ENCODE peak calls at places on chromosomes 12 and 14, in six cellular contexts. One of them, this sample, is unnamed.

GRCh38 chr14:104503691-104504090 is 75.9 kb upstream of the C14orf180 start:
- DNase-seq in PC-9: no peak
- DNase-seq in neural crest cell: no peak
- DNase-seq in A673: no peak
- DNase-seq in AG04450: no peak
- DNase-seq in GM23338: no peak
- DNase-seq in this sample: no peak

GRCh38 chr12:12800406-12801180 is 12.6 kb upstream of the DDX47 start:
- DNase-seq in A673: no peak
- DNase-seq in PC-9: peak; percentile 94
- DNase-seq in neural crest cell: no peak
- DNase-seq in AG04450: peak; percentile 54
- DNase-seq in GM23338: no peak
- DNase-seq in this sample: no peak

GRCh38 chr12:1201886-1202285 is 210.9 kb downstream of the ERC1 start:
- DNase-seq in A673: no peak
- DNase-seq in neural crest cell: no peak
- DNase-seq in GM23338: no peak
- DNase-seq in PC-9: no peak
- DNase-seq in AG04450: no peak
- DNase-seq in this sample: no peak

GRCh38 chr14:96698846-96699543 is 98.2 kb upstream of the VRK1 start:
- DNase-seq in neural crest cell: no peak
- DNase-seq in AG04450: no peak
- DNase-seq in GM23338: no peak
- DNase-seq in PC-9: no peak
- DNase-seq in A673: no peak
- DNase-seq in this sample: peak; percentile 79

GRCh38 chr14:95134304-95134933 is 22.9 kb downstream of the DICER1 start:
- DNase-seq in GM23338: no peak
- DNase-seq in AG04450: no peak
- DNase-seq in neural crest cell: no peak
- DNase-seq in PC-9: no peak
- DNase-seq in A673: no peak
- DNase-seq in this sample: peak; percentile 20

GRCh38 chr14:81584495-81584894 is 50.8 kb upstream of the SEL1L start:
- DNase-seq in neural crest cell: no peak
- DNase-seq in A673: no peak
- DNase-seq in PC-9: no peak
- DNase-seq in AG04450: no peak
- DNase-seq in GM23338: no peak
- DNase-seq in this sample: no peak

GRCh38 chr12:56522486-56523193 is 1.0 kb downstream of the RBMS2 start:
- DNase-seq in A673: peak; percentile 37
- DNase-seq in neural crest cell: no peak
- DNase-seq in AG04450: no peak
- DNase-seq in GM23338: peak; percentile 60
- DNase-seq in PC-9: peak; percentile 58
- DNase-seq in this sample: no peak

GRCh38 chr14:105087963-105088811 is 23.0 kb upstream of the GPR132 start:
- DNase-seq in neural crest cell: peak; percentile 50
- DNase-seq in GM23338: peak; percentile 78
- DNase-seq in PC-9: peak; percentile 85
- DNase-seq in A673: no peak
- DNase-seq in AG04450: no peak
- DNase-seq in this sample: no peak

GRCh38 chr12:113222730-113223531 is 1.7 kb downstream of the TPCN1 start:
- DNase-seq in neural crest cell: no peak
- DNase-seq in A673: peak; percentile 63
- DNase-seq in GM23338: peak; percentile 40
- DNase-seq in PC-9: peak; percentile 75
- DNase-seq in AG04450: peak; percentile 77
- DNase-seq in this sample: no peak

GRCh38 chr14:103068351-103069073 is 11.2 kb upstream of the CDC42BPB start:
- DNase-seq in GM23338: no peak
- DNase-seq in neural crest cell: no peak
- DNase-seq in PC-9: no peak
- DNase-seq in A673: no peak
- DNase-seq in AG04450: no peak
- DNase-seq in this sample: no peak

GRCh38 chr14:23348297-23348655 is 4.4 kb downstream of the SLC22A17 start:
- DNase-seq in PC-9: no peak
- DNase-seq in A673: no peak
- DNase-seq in AG04450: no peak
- DNase-seq in GM23338: no peak
- DNase-seq in neural crest cell: no peak
- DNase-seq in this sample: no peak

GRCh38 chr14:101475468-101476257 is 85.6 kb upstream of the DIO3 start:
- DNase-seq in GM23338: no peak
- DNase-seq in PC-9: peak; percentile 94
- DNase-seq in AG04450: peak; percentile 15
- DNase-seq in neural crest cell: no peak
- DNase-seq in A673: no peak
- DNase-seq in this sample: no peak

GRCh38 chr14:53525608-53526007 is 372.5 kb upstream of the DDHD1 start:
- DNase-seq in PC-9: no peak
- DNase-seq in A673: no peak
- DNase-seq in neural crest cell: no peak
- DNase-seq in AG04450: no peak
- DNase-seq in GM23338: no peak
- DNase-seq in this sample: no peak

GRCh38 chr12:111180830-111181726 is 187.8 kb downstream of the PHETA1 start:
- DNase-seq in PC-9: no peak
- DNase-seq in AG04450: no peak
- DNase-seq in GM23338: no peak
- DNase-seq in neural crest cell: no peak
- DNase-seq in A673: peak; percentile 94
- DNase-seq in this sample: no peak

GRCh38 chr12:131830335-131831020 is 2.3 kb downstream of the MMP17 start:
- DNase-seq in PC-9: peak; percentile 67
- DNase-seq in A673: peak; percentile 83
- DNase-seq in GM23338: peak; percentile 68
- DNase-seq in neural crest cell: peak; percentile 76
- DNase-seq in AG04450: peak; percentile 68
- DNase-seq in this sample: peak; percentile 70
- TF ChIP-seq CTCF in PC-9: peak; percentile 60
- TF ChIP-seq CTCF in A673: peak; percentile 55
- TF ChIP-seq CTCF in GM23338: peak; percentile 77
- TF ChIP-seq CTCF in neural crest cell: peak; percentile 57
- TF ChIP-seq CTCF in AG04450: peak; percentile 65
- TF ChIP-seq CTCF in this sample: peak; percentile 76

DNA sequence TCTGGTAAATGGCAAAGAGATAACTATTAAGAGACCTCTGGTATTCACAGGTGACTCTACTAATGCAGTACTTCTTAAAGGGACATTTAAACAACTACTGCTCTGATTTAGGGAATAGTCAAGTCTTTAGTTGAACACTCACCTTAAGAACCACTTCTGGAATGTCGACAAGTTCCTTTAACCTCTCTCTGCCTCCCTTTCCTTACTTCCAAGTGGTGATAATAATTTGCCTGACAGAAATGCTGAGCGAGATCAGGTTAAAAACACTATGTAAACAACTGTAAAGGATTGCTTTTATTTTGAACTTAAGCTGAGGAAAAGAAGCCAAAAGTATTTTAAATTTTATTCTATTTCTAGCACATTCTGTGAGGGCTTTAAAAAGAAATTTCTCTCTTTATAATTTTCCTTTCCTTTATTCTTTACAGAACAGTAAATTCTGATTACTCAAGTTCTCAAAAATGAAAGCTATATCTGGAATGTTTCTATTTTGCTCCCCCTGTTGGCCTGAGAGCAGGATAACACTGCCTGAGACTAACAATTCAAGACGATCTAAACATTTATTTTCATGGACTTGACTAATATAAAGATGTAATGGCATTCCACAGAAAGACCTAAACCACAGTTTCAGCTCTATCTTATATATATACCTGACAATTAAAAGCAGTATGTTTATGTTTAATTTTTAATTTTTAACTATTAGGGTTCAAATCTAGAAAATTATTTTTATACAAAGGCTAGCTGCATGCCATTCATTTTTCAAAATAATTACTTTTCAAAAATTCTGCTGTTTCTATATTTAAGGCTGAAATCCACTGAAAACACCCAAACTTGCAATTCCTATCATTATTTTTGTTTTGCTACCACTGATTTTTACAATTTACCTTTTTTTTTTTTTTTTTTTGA is 29.2 kb downstream of the ZCCHC8 start:
- DNase-seq in AG04450: peak; percentile 59
- DNase-seq in A673: peak; percentile 83
- DNase-seq in GM23338: peak; percentile 71
- DNase-seq in neural crest cell: no peak
- DNase-seq in PC-9: peak; percentile 54
- DNase-seq in this sample: peak; percentile 54
- TF ChIP-seq CTCF in AG04450: peak; percentile 78
- TF ChIP-seq CTCF in A673: peak; percentile 85
- TF ChIP-seq CTCF in GM23338: peak; percentile 69
- TF ChIP-seq CTCF in neural crest cell: peak; percentile 93
- TF ChIP-seq CTCF in PC-9: peak; percentile 86
- TF ChIP-seq CTCF in this sample: peak; percentile 80

GRCh38 chr14:77141592-77142288 is at the start of gene ZDHHC22:
- DNase-seq in A673: no peak
- DNase-seq in GM23338: peak; percentile 79
- DNase-seq in PC-9: no peak
- DNase-seq in AG04450: no peak
- DNase-seq in neural crest cell: no peak
- DNase-seq in this sample: no peak

GRCh38 chr14:77140343-77140936 is 1.2 kb downstream of the ZDHHC22 start:
- DNase-seq in A673: peak; percentile 50
- DNase-seq in GM23338: no peak
- DNase-seq in neural crest cell: peak; percentile 9
- DNase-seq in PC-9: no peak
- DNase-seq in AG04450: no peak
- DNase-seq in this sample: no peak

GRCh38 chr14:77142289-77142814 is 761 bp upstream of the ZDHHC22 start:
- DNase-seq in GM23338: no peak
- DNase-seq in PC-9: no peak
- DNase-seq in neural crest cell: no peak
- DNase-seq in A673: no peak
- DNase-seq in AG04450: no peak
- DNase-seq in this sample: no peak

GRCh38 chr14:77139540-77140342 is 1.9 kb downstream of the ZDHHC22 start:
- DNase-seq in GM23338: peak; percentile 95
- DNase-seq in AG04450: no peak
- DNase-seq in PC-9: no peak
- DNase-seq in neural crest cell: peak; percentile 64
- DNase-seq in A673: peak; percentile 72
- DNase-seq in this sample: peak; percentile 71

GRCh38 chr14:77140937-77141591 is 527 bp downstream of the ZDHHC22 start:
- DNase-seq in GM23338: peak; percentile 87
- DNase-seq in neural crest cell: peak; percentile 77
- DNase-seq in PC-9: no peak
- DNase-seq in AG04450: no peak
- DNase-seq in A673: peak; percentile 54
- DNase-seq in this sample: no peak
- TF ChIP-seq CTCF in GM23338: peak; percentile 59
- TF ChIP-seq CTCF in neural crest cell: peak; percentile 70
- TF ChIP-seq CTCF in PC-9: no peak
- TF ChIP-seq CTCF in AG04450: peak; percentile 28
- TF ChIP-seq CTCF in A673: peak; percentile 36
- TF ChIP-seq CTCF in this sample: no peak

GRCh38 chr12:109173443-109174240 is 57.3 kb downstream of the ACACB start:
- DNase-seq in PC-9: no peak
- DNase-seq in A673: no peak
- DNase-seq in GM23338: no peak
- DNase-seq in neural crest cell: no peak
- DNase-seq in AG04450: no peak
- DNase-seq in this sample: no peak
- TF ChIP-seq CTCF in PC-9: no peak
- TF ChIP-seq CTCF in A673: no peak
- TF ChIP-seq CTCF in GM23338: no peak
- TF ChIP-seq CTCF in neural crest cell: no peak
- TF ChIP-seq CTCF in AG04450: no peak
- TF ChIP-seq CTCF in this sample: no peak